ENCODE peak calls at places on chromosome 2, in four cellular contexts. W, Y, P and E are unnamed samples.

GRCh38 chr2:28375236-28375635 is 17.4 kb upstream of the FOSL2 start:
- DNase-seq in W (no peak), Y (no peak), P (no peak), E (no peak)

GRCh38 chr2:99911711-99912110 is 230.7 kb downstream of the AFF3 start:
- DNase-seq in W (no peak), Y (no peak), P (no peak), E (no peak)

GRCh38 chr2:96826546-96827278 is 10.6 kb downstream of the CNNM3 start:
- DNase-seq in W (no peak), Y (no peak), P (no peak), E (no peak)

GRCh38 chr2:23698733-23699391 is 228.1 kb downstream of the ATAD2B start:
- DNase-seq in W (no peak), Y (no peak), P (no peak), E (no peak)

GRCh38 chr2:111126581-111126980 is 5.9 kb downstream of the BCL2L11 start:
- DNase-seq in W (no peak), Y (no peak), P (no peak), E (no peak)

GRCh38 chr2:31331156-31331555 is 83.4 kb downstream of the XDH start:
- DNase-seq in W (no peak), Y (no peak), P (no peak), E (no peak)

GRCh38 chr2:174076948-174077347 is 111.8 kb upstream of the SP3 start:
- DNase-seq in W (no peak), Y (no peak), P (no peak), E (no peak)

GRCh38 chr2:69796199-69796598 is 33.3 kb upstream of the GMCL1 start:
- DNase-seq in W (no peak), Y (no peak), P (no peak), E (no peak)

GRCh38 chr2:71212336-71212735 is 14.6 kb downstream of the PAIP2B start:
- DNase-seq in W (no peak), Y (no peak), P (no peak), E (no peak)

DNA sequence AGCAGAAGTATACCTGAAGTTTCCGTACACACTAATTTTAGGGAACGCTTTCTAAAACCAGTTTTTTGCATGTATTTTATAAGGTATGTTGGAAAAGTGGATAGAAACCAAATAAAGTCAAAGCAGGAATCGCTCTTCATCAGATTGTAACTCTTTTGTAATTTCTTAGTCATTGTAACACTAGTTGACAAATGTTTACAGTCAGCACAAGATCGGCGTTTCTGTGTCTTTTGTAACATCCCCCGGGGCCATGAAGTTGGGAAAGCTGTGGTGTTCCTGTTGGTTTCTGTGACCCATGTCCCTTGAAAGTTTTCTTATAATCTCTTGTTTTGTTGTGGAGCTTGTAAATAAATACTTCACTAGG is 486 bp upstream of the NMI start:
- DNase-seq in W (no peak), Y (no peak), P (peak), E (no peak)
- H3K4me3 ChIP-seq in W (peak), Y (peak), P (peak), E (peak)

GRCh38 chr2:197266477-197266876 is 44.1 kb downstream of the ANKRD44 start:
- DNase-seq in W (no peak), Y (no peak), P (no peak), E (no peak)
- H3K27ac ChIP-seq in W (no peak), Y (no peak), P (no peak), E (no peak)

GRCh38 chr2:88235987-88236386 is 65.8 kb downstream of the THNSL2 start:
- DNase-seq in W (no peak), Y (no peak), P (no peak), E (no peak)

GRCh38 chr2:88234760-88235159 is 64.6 kb downstream of the THNSL2 start:
- DNase-seq in W (no peak), Y (peak), P (no peak), E (no peak)

GRCh38 chr2:88227446-88227845 is 57.3 kb downstream of the THNSL2 start:
- DNase-seq in W (no peak), Y (no peak), P (no peak), E (no peak)

GRCh38 chr2:88233216-88233615 is 63.1 kb downstream of the THNSL2 start:
- DNase-seq in W (no peak), Y (no peak), P (no peak), E (no peak)

GRCh38 chr2:88230912-88231311 is 60.8 kb downstream of the THNSL2 start:
- DNase-seq in W (no peak), Y (no peak), P (no peak), E (no peak)
- H3K4me3 ChIP-seq in W (no peak), Y (no peak), P (no peak), E (no peak)

GRCh38 chr2:203647579-203647978 is 58.9 kb upstream of the CD28 start:
- DNase-seq in W (no peak), Y (no peak), P (no peak), E (no peak)

GRCh38 chr2:203649176-203649814 is 57.1 kb upstream of the CD28 start:
- DNase-seq in W (no peak), Y (no peak), P (no peak), E (no peak)

GRCh38 chr2:203646961-203647360 is 59.5 kb upstream of the CD28 start:
- DNase-seq in W (no peak), Y (no peak), P (no peak), E (no peak)

GRCh38 chr2:203648273-203648672 is 58.2 kb upstream of the CD28 start:
- DNase-seq in W (no peak), Y (no peak), P (no peak), E (no peak)

GRCh38 chr2:203646266-203646864 is 60.1 kb upstream of the CD28 start:
- DNase-seq in W (no peak), Y (no peak), P (no peak), E (no peak)
- H3K27ac ChIP-seq in W (no peak), Y (no peak), P (no peak), E (no peak)

GRCh38 chr2:120576509-120577474 is 158.9 kb upstream of the GLI2 start:
- DNase-seq in W (no peak), Y (no peak), P (no peak), E (no peak)
- H3K4me3 ChIP-seq in W (no peak), Y (peak), P (no peak), E (no peak)

DNA sequence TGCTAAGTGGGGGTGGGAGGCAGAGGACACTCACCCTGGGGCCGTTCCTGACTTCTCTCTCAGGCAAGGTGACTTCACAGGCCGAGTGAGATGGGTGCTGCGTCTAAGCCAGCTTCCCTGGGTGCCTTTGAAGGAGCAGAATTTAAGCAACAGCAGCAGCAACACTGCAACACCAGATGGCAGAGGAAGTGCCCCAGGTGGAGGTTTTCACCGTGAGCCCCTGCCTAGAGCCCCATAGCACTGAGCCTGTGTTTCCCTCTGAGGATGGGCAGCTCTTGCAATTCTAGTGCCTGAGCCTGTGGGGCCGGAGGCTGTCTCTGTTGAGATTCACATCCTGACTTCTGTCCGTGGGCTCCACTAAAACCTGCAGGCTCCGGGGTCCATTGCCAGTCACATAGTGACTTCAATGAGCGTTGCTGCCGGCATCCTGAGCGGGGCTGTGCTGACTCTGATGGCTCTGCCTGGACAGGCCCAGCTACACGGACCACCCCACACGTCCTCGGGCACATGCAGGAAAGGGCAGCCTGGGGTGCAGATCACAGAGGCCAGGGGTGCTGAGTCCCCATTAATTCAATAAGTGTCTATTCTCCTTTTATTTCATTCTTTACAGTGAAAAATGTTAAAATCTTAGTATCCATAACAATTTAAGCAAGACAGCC is 218.8 kb downstream of the SNTG2 start:
- DNase-seq in W (no peak), Y (no peak), P (no peak), E (no peak)
- H3K27ac ChIP-seq in W (no peak), Y (peak), P (peak), E (no peak)

DNA sequence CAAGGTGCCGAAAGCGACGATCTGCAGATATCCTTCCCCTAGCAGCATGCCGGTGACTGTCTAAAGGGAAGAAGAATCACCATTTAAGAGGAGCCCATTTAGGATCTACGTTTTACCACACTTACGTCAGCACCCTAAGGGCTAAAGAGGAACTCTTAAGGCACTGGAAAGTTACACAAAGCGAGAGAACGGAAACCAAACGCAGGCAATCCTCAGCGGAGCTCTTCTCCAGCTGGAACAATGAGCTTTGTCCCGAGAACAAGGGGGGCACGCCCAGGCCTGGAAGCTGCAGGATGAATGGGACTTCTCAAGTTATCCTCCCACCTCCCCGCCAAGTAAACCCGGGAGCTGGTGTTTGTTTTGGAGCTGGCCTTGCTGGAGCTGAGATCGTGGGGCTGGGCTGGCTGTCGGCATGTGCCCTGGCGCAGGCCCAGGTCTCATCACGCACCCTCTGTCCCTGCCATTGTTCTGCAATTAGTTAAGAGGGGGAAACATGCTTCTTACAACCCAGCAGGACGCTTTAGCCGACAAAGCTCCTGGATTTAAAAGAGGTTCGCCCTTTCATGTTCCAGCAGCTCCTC is 36.5 kb downstream of the PXDN start:
- DNase-seq in W (no peak), Y (no peak), P (peak), E (no peak)
- H3K4me3 ChIP-seq in W (no peak), Y (peak), P (no peak), E (no peak)

DNA sequence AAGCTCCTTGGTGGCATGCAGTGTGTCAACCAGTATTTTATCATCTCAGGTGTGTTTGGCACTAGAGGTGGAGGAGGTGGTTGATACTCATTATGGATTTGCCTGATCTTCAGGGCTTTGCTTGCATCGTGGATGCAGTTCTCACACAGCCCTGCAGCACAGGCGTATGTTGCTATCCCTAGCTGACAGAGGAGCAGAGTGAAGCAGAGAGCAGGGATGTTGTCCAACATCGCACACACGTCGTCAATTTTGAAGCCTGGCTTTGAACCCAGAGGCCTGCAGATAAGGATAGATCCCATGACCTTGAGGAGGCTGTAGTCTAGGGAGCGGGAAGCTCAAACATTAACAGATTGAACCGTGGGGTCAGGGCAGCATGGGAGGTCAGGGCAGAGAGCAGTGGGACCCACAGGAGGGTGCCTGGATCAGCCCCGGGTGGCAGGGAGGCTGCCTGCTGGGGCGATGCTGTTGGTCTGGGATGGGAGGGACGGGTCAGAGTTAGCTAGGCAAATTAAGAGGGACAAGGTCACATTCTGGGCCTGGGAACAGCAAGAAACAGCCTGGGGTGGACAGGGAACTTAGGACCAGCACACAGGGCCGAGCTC is 4.2 kb downstream of the RNF144A start:
- DNase-seq in W (no peak), Y (no peak), P (no peak), E (no peak)
- H3K27ac ChIP-seq in W (no peak), Y (no peak), P (peak), E (no peak)

DNA sequence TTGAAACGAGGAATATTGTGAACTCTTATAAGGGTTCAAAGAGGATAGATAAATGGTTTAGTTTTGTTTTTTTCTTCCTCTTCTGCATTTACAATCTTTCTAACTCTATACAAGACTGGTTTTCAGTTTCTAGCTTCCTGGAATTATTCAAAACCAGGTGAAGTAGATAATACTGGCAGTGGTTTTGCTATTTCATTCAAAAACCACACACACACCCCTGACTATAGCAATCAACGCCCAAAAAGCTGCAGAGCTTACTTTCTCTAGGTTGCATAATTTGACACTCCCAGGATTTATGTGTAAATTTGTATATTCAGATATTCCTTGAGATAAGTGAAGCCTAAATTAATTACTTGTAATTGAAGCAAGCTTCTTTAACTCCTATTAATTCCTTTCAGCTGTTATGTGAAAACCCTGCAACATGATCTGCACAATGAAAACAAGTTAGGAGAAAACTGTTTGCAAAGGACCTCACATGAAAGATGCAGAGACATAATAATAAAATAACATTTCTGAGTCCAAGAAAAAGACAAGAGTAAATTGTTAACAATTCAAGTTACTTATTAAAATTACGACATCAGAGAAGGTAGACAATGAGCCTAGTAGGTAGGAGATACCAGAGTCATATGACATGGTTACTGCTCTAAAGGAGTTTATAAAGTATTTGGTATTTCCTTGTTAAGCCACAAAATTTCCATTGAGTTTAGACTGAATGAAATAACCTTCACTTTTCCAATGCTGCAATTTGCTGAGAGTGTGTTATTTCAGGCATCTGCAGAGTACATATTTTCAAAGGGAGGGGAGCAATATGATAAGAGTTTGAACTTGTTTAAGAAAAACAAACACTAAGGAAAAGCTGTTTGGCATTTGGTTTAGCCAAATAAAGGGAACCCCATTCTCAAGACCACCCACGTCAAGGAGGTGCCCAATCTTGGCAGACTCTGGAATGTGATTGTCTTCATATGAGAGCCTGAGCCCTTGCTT is 1.6 kb upstream of the NFE2L2 start:
- DNase-seq in W (no peak), Y (no peak), P (no peak), E (no peak)
- H3K4me3 ChIP-seq in W (peak), Y (peak), P (peak), E (peak)